ENCODE peak calls at places on chromosomes 1 and 21, in eight cellular contexts. Z is Peyer's patch, K is tibial artery, W is heart left ventricle, D is H1, C is mesenchymal stem cell, R is breast epithelium, S is thoracic aorta. Y is an unnamed sample.

GRCh38 chr1:232678185-232678886 is 48.4 kb upstream of the SIPA1L2 start:
- DNase-seq in W (no peak), R (no peak), K (no peak), S (no peak), Z (no peak), C (no peak), D (no peak), Y (no peak)

GRCh38 chr1:235326719-235327558 is 1.0 kb downstream of the ARID4B start:
- DNase-seq in R (peak; percentile 25), W (peak; percentile 74), S (no peak), Z (peak; percentile 69), C (peak; percentile 58), K (peak; percentile 72), D (peak; percentile 66), Y (peak; percentile 69)

GRCh38 chr1:96487404-96487803 is 234.2 kb upstream of the PTBP2 start:
- DNase-seq in W (no peak), K (no peak), S (no peak), R (peak; percentile 31), Z (no peak), C (no peak), D (no peak), Y (no peak)

GRCh38 chr1:244735854-244736561 is 83.1 kb downstream of the DESI2 start:
- DNase-seq in R (no peak), D (no peak), C (no peak), Z (no peak), W (no peak), K (no peak), S (no peak), Y (no peak)

GRCh38 chr1:235557495-235557894 is 53.2 kb upstream of the B3GALNT2 start:
- DNase-seq in C (no peak), S (no peak), R (no peak), K (no peak), Z (no peak), W (no peak), D (peak; percentile 83), Y (no peak)

GRCh38 chr1:167791281-167792209 is 69.8 kb downstream of the MPZL1 start:
- DNase-seq in D (no peak), C (peak; percentile 91), W (no peak), S (no peak), K (no peak), R (no peak), Z (no peak), Y (no peak)

GRCh38 chr1:152244576-152244975 is 20.6 kb upstream of the HRNR start:
- DNase-seq in Z (no peak), R (no peak), C (no peak), K (no peak), W (no peak), S (no peak), D (no peak), Y (no peak)

GRCh38 chr1:78145105-78145580 is 99.4 kb downstream of the GIPC2 start:
- DNase-seq in D (no peak), C (peak; percentile 65), W (no peak), R (peak; percentile 21), Z (peak; percentile 43), S (no peak), K (no peak), Y (no peak)

GRCh38 chr1:187471555-187471954 is 642.8 kb downstream of the PLA2G4A start:
- DNase-seq in W (no peak), C (no peak), S (no peak), R (no peak), Z (no peak), K (no peak), D (no peak), Y (no peak)

GRCh38 chr1:177278626-177279390 is 108.0 kb downstream of the BRINP2 start:
- DNase-seq in C (peak; percentile 41), Z (no peak), K (no peak), R (no peak), D (no peak), W (peak; percentile 40), S (no peak), Y (no peak)

GRCh38 chr1:96358057-96358456 is 363.5 kb upstream of the PTBP2 start:
- DNase-seq in C (no peak), D (no peak), R (no peak), W (no peak), S (no peak), K (no peak), Z (no peak), Y (no peak)

GRCh38 chr21:21200103-21200938 is 202.1 kb downstream of the NCAM2 start:
- DNase-seq in Z (peak; percentile 20), W (no peak), C (peak; percentile 96), D (no peak), R (peak; percentile 63), K (peak; percentile 74), S (peak; percentile 36), Y (no peak)

GRCh38 chr1:1063945-1064831 is 9.9 kb downstream of the RNF223 start:
- DNase-seq in R (no peak), C (peak; percentile 95), W (peak; percentile 83), Z (peak; percentile 66), D (peak; percentile 83), K (no peak), S (no peak), Y (peak; percentile 67)

GRCh38 chr1:153347856-153348255 is 785 bp downstream of the PGLYRP4 start:
- DNase-seq in S (no peak), W (no peak), R (no peak), D (peak; percentile 8), Z (no peak), C (no peak), K (no peak), Y (no peak)

GRCh38 chr1:210291088-210291487 is 37.6 kb upstream of the HHAT start:
- DNase-seq in K (no peak), C (no peak), D (no peak), R (no peak), W (no peak), Z (no peak), S (no peak), Y (no peak)

GRCh38 chr1:40384887-40385286 is 11.4 kb downstream of the SMAP2 start:
- DNase-seq in S (no peak), D (no peak), Z (no peak), K (no peak), W (no peak), R (no peak), C (no peak), Y (no peak)

GRCh38 chr1:156379420-156380165 is 10.6 kb downstream of the RHBG start:
- DNase-seq in W (no peak), D (no peak), Z (no peak), R (no peak), K (no peak), S (no peak), C (peak; percentile 33), Y (no peak)

DNA sequence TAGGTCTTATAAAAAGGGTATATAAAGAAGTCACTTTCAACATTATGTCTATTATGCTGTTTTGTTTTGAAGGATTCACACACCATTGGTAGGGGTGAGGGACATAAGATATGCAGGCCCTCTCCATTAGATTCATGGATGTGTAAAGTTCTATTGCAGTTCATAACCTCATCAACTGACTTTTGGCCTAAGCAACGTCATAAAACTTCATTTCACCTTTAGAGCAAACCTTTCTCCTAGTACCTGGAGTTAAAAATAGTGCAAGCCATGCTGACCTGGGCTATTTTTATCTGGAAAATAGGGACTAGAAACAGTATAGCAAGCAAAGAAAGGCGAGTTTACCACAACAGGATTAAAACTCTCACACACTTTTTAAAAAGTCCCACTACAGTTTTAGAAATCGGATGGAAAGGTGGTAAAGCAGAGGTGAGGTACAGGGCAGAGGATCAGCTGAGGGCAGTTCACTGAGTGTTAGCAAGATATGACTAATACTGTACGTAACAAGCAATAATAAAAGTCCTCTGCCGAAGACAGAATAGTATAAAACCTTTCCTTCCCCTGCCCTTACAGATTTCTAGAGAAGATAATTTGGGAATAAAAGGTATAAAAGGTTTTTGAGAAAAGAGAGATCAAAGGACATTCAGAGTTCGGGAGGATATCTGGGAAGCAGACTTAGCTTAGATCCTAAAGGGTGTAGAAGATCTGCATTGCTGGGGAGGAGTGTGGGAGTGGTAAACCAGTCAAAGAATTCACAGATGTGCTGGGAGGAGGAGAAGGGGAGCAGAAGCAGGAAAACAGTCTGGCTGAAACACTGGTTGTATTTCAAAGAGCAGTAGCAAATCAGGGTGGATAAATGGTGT is 14.3 kb downstream of the EGLN1 start:
- DNase-seq in R (no peak), S (no peak), W (no peak), C (no peak), D (no peak), Z (no peak), K (no peak), Y (no peak)
- H3K27ac ChIP-seq in R (peak overlapping the region; percentile 39), S (peak overlapping the region; percentile 45), W (no peak overlapping the region), C (peak overlapping the region; percentile 76), D (no peak overlapping the region), Z (peak overlapping the region; percentile 74), K (peak overlapping the region; percentile 57), Y (no peak overlapping the region)

DNA sequence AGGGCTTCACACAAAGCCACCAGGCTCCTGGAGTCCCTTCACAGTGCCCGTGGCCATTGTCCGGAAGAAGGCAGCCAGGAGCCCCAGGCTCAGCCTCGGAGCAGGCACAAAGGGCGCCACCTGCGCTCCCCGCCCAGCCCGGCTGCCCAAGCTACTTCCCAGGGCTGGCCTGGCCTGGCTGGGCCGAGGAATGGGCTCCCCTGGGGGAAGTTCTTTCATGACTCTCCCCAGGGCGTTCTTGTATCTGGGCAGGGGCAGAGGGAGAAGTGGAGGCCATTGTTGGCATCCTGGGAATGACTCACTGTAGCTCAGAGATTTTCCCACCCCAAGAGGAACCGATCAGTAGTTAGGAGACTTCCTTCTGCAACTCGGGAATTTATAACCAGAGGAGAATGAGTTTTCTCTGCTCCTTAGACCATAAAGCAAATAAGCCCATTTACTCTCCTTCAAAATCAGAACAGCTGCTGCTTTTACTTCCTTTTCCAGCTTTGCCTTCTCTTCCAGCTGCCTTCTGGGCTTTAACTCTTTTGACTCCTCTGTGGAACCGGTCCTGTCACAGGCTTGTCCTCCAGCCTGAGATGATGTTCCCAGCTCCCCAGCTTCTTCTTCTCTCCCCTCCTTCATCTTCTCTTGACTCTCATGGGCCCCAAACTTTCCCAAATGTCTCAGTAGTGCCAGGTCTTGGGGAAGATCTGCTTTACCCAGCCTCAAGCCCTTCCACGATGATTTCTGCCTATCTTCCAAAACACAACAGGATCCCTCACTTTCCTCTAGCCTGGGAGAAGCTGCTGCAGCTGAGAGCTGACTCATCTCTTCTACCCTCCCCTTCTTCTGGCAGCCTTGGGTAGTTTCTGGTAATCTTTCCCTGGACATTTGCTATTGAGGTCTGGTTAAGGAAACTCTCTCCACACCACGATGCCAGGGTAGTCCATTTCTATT is 118.7 kb upstream of the CD34 start:
- DNase-seq in K (peak; percentile 80), Z (no peak), S (no peak), C (peak; percentile 41), R (no peak), D (no peak), W (no peak), Y (no peak)
- H3K36me3 ChIP-seq in K (peaks cover 40% of the 10 kb centered on the region), Z (peaks cover 49% of the 10 kb centered on the region), S (peaks cover 40% of the 10 kb centered on the region), C (no peaks in the 10 kb centered on the region), R (no peaks in the 10 kb centered on the region), D (no peaks in the 10 kb centered on the region), W (peaks cover 26% of the 10 kb centered on the region), Y (no peaks in the 10 kb centered on the region)

GRCh38 chr1:67987046-67987799 is 63.2 kb downstream of the DIRAS3 start:
- DNase-seq in D (no peak), Z (no peak), R (no peak), S (no peak), C (peak; percentile 57), K (no peak), W (no peak), Y (no peak)
- H3K27ac ChIP-seq in D (no peak overlapping the region), Z (no peak overlapping the region), R (peak overlapping the region; percentile 7), S (no peak overlapping the region), C (no peak overlapping the region), K (no peak overlapping the region), W (no peak overlapping the region), Y (no peak overlapping the region)

DNA sequence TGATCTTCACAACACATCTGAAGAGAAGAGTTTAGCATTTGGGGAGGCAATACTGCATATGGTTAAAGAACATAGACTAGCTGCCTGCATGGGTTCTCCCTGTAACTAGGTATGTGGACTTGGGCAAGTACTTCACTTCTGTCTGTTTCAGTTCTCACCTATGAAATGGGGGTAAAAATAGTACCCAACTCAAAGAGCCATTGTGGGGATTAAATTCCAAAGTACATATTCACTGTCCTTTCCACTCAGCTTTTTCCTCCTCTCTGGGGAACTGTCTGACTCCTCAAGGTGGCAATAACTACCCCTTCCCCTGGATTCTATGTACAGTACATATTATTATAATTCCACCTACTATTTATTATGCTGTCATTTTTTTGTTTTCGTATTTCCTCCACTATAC is 44.7 kb downstream of the USP24 start:
- DNase-seq in D (no peak), S (no peak), Z (no peak), W (no peak), C (no peak), K (no peak), R (no peak), Y (no peak)
- H3K36me3 ChIP-seq in D (peaks cover 2% of the 10 kb centered on the region), S (peaks cover 12% of the 10 kb centered on the region), Z (peaks cover 45% of the 10 kb centered on the region), W (peaks cover 68% of the 10 kb centered on the region), C (peaks cover 76% of the 10 kb centered on the region), K (peaks cover 31% of the 10 kb centered on the region), R (no peaks in the 10 kb centered on the region), Y (peaks cover 14% of the 10 kb centered on the region)